ENCODE peak calls at places on chromosome 15, in five cellular contexts. D is NCI-H1436; Z is CD4-positive, alpha-beta T cell; O is stimulated activated CD4-positive, alpha-beta T cell treated with anti-CD3 and anti-CD28 coated beads, Interleukin-1b, Interleukin-23, amount 100 ng/mL, for 1 hour; J is cerebellar cortex. M is an unnamed sample.

GRCh38 chr15:64731807-64732151 is 43.6 kb downstream of the RBPMS2 start:
- DNase-seq in O (no peak), D (no peak), Z (no peak), J (no peak), M (no peak)

GRCh38 chr15:67140078-67140833 is 74.9 kb downstream of the SMAD3 start:
- DNase-seq in O (no peak), D (no peak), Z (no peak), J (no peak), M (no peak)

GRCh38 chr15:32867313-32867626 is 149.5 kb downstream of the GREM1 start:
- DNase-seq in J (no peak), Z (no peak), O (no peak), D (no peak), M (no peak)

GRCh38 chr15:60128000-60128376 is 123.9 kb downstream of the FOXB1 start:
- DNase-seq in D (no peak), Z (no peak), J (no peak), O (no peak), M (no peak)

GRCh38 chr15:94174399-94174802 is 57.0 kb upstream of the MCTP2 start:
- DNase-seq in O (no peak), D (no peak), J (no peak), Z (no peak), M (peak; percentile 66)

GRCh38 chr15:59622289-59622688 is 10.7 kb downstream of the GCNT3 start:
- DNase-seq in J (peak; percentile 12), O (no peak), D (peak; percentile 7), Z (peak; percentile 5), M (no peak)

GRCh38 chr15:92625297-92625980 is 30.1 kb downstream of the FAM174B start:
- DNase-seq in O (no peak), D (no peak), J (no peak), Z (no peak), M (peak; percentile 47)

GRCh38 chr15:91627473-91628309 is 225.8 kb upstream of the SLCO3A1 start:
- DNase-seq in O (no peak), J (no peak), D (no peak), Z (no peak), M (no peak)

GRCh38 chr15:101499863-101500713 is 10.6 kb upstream of the PCSK6 start:
- DNase-seq in O (no peak), D (no peak), J (no peak), Z (no peak), M (no peak)

GRCh38 chr15:97504031-97504430 is 456.5 kb upstream of the ARRDC4 start:
- DNase-seq in J (no peak), D (no peak), Z (no peak), O (no peak), M (no peak)

GRCh38 chr15:39680868-39681267 is 100.0 kb downstream of the THBS1 start:
- DNase-seq in J (no peak), D (no peak), Z (no peak), O (no peak), M (peak; percentile 82)

GRCh38 chr15:76330281-76330680 is 6.3 kb upstream of the ISL2 start:
- DNase-seq in J (peak; percentile 79), O (no peak), Z (no peak), D (no peak), M (no peak)

GRCh38 chr15:101445562-101446526 is 43.7 kb downstream of the PCSK6 start:
- DNase-seq in J (no peak), O (no peak), Z (no peak), D (no peak), M (no peak)

GRCh38 chr15:40069178-40070165 is 30.5 kb upstream of the SRP14 start:
- DNase-seq in D (peak; percentile 75), O (no peak), Z (no peak), J (peak; percentile 63), M (no peak)

GRCh38 chr15:99708563-99708962 is 24.7 kb downstream of the LYSMD4 start:
- DNase-seq in J (no peak), Z (no peak), O (no peak), D (no peak), M (peak; percentile 68)

GRCh38 chr15:77024273-77025065 is 29.5 kb downstream of the PSTPIP1 start:
- DNase-seq in J (peak; percentile 61), Z (peak; percentile 67), O (peak; percentile 63), D (peak; percentile 37), M (no peak)

GRCh38 chr15:68618339-68619302 is 39.8 kb downstream of the CORO2B start:
- DNase-seq in D (no peak), J (no peak), Z (no peak), O (no peak), M (no peak)

GRCh38 chr15:71250936-71251468 is 135.7 kb downstream of the THSD4 start:
- DNase-seq in Z (no peak), D (no peak), J (no peak), O (no peak), M (no peak)

GRCh38 chr15:51714162-51714561 is 23.3 kb downstream of the LYSMD2 start:
- DNase-seq in Z (no peak), O (no peak), J (no peak), D (no peak), M (no peak)

GRCh38 chr15:66290007-66290406 is 3.4 kb upstream of the DIS3L start:
- DNase-seq in D (no peak), Z (no peak), O (no peak), J (no peak), M (no peak)

GRCh38 chr15:77827860-77828259 is 195.1 kb upstream of the LINGO1 start:
- DNase-seq in J (no peak), Z (no peak), D (no peak), O (no peak), M (no peak)

GRCh38 chr15:41987925-41988275 is 15.5 kb upstream of the EHD4 start:
- DNase-seq in O (no peak), J (no peak), D (no peak), Z (no peak), M (no peak)

GRCh38 chr15:35932541-35932940 is 386.6 kb upstream of the DPH6 start:
- DNase-seq in J (no peak), D (no peak), O (no peak), Z (no peak), M (no peak)

GRCh38 chr15:33094336-33094735 is 100.2 kb downstream of the FMN1 start:
- DNase-seq in O (no peak), D (no peak), J (no peak), Z (no peak), M (no peak)

GRCh38 chr15:89104172-89104564 is 15.9 kb downstream of the ABHD2 start:
- DNase-seq in D (no peak), J (no peak), Z (no peak), O (no peak), M (no peak)

GRCh38 chr15:64288999-64289398 is 67.0 kb downstream of the CSNK1G1 start:
- DNase-seq in O (no peak), D (no peak), J (no peak), Z (no peak), M (no peak)

GRCh38 chr15:67030036-67030762 is 35.2 kb upstream of the SMAD3 start:
- DNase-seq in Z (no peak), O (no peak), J (no peak), D (no peak), M (no peak)

GRCh38 chr15:92796163-92796611 is 103.9 kb upstream of the CHD2 start:
- DNase-seq in D (no peak), O (no peak), Z (no peak), J (no peak), M (no peak)

GRCh38 chr15:73265536-73266153 is 103.1 kb downstream of the HCN4 start:
- DNase-seq in J (peak; percentile 49), D (peak; percentile 26), Z (peak; percentile 31), O (peak; percentile 13), M (no peak)

GRCh38 chr15:85854345-85855097 is 59.8 kb upstream of the KLHL25 start:
- DNase-seq in J (peak; percentile 74), D (peak; percentile 45), Z (peak; percentile 21), O (no peak), M (no peak)

GRCh38 chr15:61654918-61655317 is 405.3 kb downstream of the VPS13C start:
- DNase-seq in D (no peak), Z (no peak), J (no peak), O (no peak), M (no peak)

GRCh38 chr15:41989573-41990242 is 17.4 kb upstream of the EHD4 start:
- DNase-seq in O (peak; percentile 90), D (peak; percentile 65), Z (peak; percentile 81), J (peak; percentile 79), M (no peak)

GRCh38 chr15:52462806-52463360 is 65.8 kb downstream of the MYO5A start:
- DNase-seq in D (no peak), Z (no peak), O (no peak), J (no peak), M (no peak)

GRCh38 chr15:56249080-56249479 is 5.4 kb upstream of the RFX7 start:
- DNase-seq in Z (no peak), D (peak; percentile 34), J (peak; percentile 62), O (no peak), M (no peak)

GRCh38 chr15:88834211-88834812 is 31.1 kb downstream of the ACAN start:
- DNase-seq in J (peak; percentile 9), D (no peak), O (no peak), Z (peak; percentile 23), M (no peak)

GRCh38 chr15:34327906-34328305 is 9.7 kb downstream of the SLC12A6 start:
- DNase-seq in D (no peak), Z (no peak), O (no peak), J (no peak), M (no peak)